ENCODE peak calls at places on chromosome 10, in five cellular contexts. E, O, M, P and H are unnamed samples.

GRCh38 chr10:91758303-91759146 is 39.7 kb upstream of the TNKS2 start:
- DNase-seq in E (peak), O (no peak), M (no peak), P (no peak), H (peak)

GRCh38 chr10:59317066-59317465 is 45.3 kb downstream of the FAM13C start:
- DNase-seq in E (no peak), O (no peak), M (no peak), P (no peak), H (no peak)

GRCh38 chr10:10361486-10361885 is 656.2 kb upstream of the CELF2 start:
- DNase-seq in E (no peak), O (peak), M (peak), P (no peak), H (no peak)

GRCh38 chr10:131786756-131787605 is 113.8 kb upstream of the PPP2R2D start:
- DNase-seq in E (no peak), O (peak), M (no peak), P (no peak), H (peak)

GRCh38 chr10:103512591-103513382 is 19.3 kb downstream of the NEURL1 start:
- DNase-seq in E (peak), O (peak), M (no peak), P (peak), H (no peak)

GRCh38 chr10:91924212-91925021 is 847 bp downstream of the BTAF1 start:
- DNase-seq in E (peak), O (no peak), M (no peak), P (no peak), H (no peak)

GRCh38 chr10:49524496-49524895 is 14.4 kb downstream of the ERCC6 start:
- DNase-seq in E (no peak), O (no peak), M (no peak), P (no peak), H (no peak)

GRCh38 chr10:15346440-15347141 is 24.5 kb downstream of the FAM171A1 start:
- DNase-seq in E (no peak), O (no peak), M (no peak), P (no peak), H (no peak)

GRCh38 chr10:89466599-89467035 is 52.2 kb downstream of the IFIT5 start:
- DNase-seq in E (peak), O (no peak), M (no peak), P (peak), H (no peak)

GRCh38 chr10:87818505-87819273 is 663 bp upstream of the ATAD1 start:
- DNase-seq in E (peak), O (peak), M (no peak), P (peak), H (peak)
- H2BK5ac ChIP-seq in E (no peak), O (no peak), M (peak), P (no peak), H (no peak)

GRCh38 chr10:73964743-73965142 is 33.2 kb upstream of the VCL start:
- DNase-seq in E (no peak), O (no peak), M (no peak), P (no peak), H (no peak)
- H2BK12ac ChIP-seq in E (peak), O (no peak), M (peak), P (no peak), H (no peak)

GRCh38 chr10:23419201-23419600 is 19.7 kb upstream of the OTUD1 start:
- DNase-seq in E (no peak), O (no peak), M (no peak), P (no peak), H (no peak)
- H2BK5ac ChIP-seq in E (no peak), O (peak), M (peak), P (no peak), H (no peak)

GRCh38 chr10:24149640-24150039 is 59.3 kb upstream of the KIAA1217 start:
- DNase-seq in E (no peak), O (no peak), M (no peak), P (no peak), H (no peak)

GRCh38 chr10:24153016-24153415 is 55.9 kb upstream of the KIAA1217 start:
- DNase-seq in E (peak), O (no peak), M (no peak), P (no peak), H (no peak)

GRCh38 chr10:24150853-24151252 is 58.1 kb upstream of the KIAA1217 start:
- DNase-seq in E (no peak), O (peak), M (no peak), P (no peak), H (no peak)

GRCh38 chr10:24156686-24157085 is 52.3 kb upstream of the KIAA1217 start:
- DNase-seq in E (no peak), O (no peak), M (no peak), P (no peak), H (no peak)

DNA sequence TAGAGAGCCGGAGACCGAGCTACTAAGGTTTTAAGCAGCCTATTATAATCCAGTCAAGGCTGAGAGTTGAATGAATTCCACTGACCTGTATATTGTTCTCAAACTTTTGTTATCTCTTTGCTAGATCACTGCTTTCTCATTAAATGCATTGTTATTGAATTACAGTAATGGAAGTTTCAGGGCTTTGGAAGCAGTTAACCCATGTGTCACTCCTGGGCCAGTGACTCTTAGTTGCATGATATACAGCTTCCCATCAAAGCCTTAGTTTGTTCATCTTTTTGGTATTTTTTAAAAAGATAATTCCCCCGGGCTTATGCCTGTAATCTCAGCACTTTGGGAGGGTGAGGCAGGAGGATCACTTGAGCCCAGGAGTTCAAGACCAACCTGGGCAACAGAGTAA is 55.4 kb upstream of the KIAA1217 start:
- DNase-seq in E (no peak), O (no peak), M (no peak), P (peak), H (no peak)
- H2BK12ac ChIP-seq in E (no peak), O (no peak), M (no peak), P (no peak), H (no peak)

GRCh38 chr10:3054183-3054815 is 13.0 kb upstream of the PFKP start:
- DNase-seq in E (peak), O (no peak), M (no peak), P (peak), H (no peak)

GRCh38 chr10:3053145-3053544 is 14.2 kb upstream of the PFKP start:
- DNase-seq in E (no peak), O (no peak), M (no peak), P (no peak), H (no peak)

GRCh38 chr10:3056280-3057037 is 10.9 kb upstream of the PFKP start:
- DNase-seq in E (peak), O (no peak), M (no peak), P (peak), H (no peak)

GRCh38 chr10:3051686-3052085 is 15.7 kb upstream of the PFKP start:
- DNase-seq in E (peak), O (no peak), M (no peak), P (no peak), H (no peak)

DNA sequence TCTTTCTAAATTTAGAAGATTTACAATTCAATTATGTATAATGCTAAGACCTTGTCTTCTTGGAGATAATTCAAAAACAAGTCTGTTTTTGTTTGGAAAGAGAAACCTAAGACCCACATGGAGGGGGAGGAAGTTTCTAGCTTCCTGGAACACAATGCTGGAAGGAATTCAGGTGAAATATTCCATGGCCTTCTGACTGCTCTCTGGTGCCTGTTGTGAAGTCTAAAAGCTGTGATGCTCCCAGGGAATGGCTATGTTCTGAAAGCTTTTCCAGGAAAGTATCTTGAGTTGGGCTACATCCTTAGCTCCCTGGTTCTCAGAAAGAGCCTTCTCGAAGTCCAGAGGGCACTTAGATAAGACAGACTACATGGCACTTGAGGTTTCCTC is 12.5 kb upstream of the PFKP start:
- DNase-seq in E (no peak), O (no peak), M (no peak), P (peak), H (no peak)
- H2BK5ac ChIP-seq in E (no peak), O (no peak), M (no peak), P (peak), H (no peak)

DNA sequence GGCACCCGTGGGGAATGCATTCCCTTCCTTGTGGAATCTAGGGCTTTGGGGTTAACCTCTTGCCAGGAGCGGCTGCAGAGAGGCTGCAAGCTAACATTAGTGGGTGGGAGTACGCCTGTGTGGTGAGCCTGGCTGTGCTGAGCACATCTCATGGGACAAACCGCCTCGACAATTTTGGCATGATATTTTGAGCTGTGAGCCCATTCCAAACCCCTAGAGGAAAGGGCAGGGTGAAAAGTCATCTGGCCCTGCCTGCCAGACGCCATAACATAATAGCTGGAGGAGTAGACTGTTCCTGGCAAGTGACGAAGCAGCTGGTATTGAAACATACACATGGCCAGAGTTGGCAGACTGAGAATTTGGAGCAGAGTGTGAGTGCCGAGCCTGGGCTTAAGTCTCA is 110.0 kb downstream of the TACC2 start:
- DNase-seq in E (no peak), O (no peak), M (no peak), P (no peak), H (no peak)
- H2BK12ac ChIP-seq in E (no peak), O (no peak), M (no peak), P (no peak), H (no peak)

DNA sequence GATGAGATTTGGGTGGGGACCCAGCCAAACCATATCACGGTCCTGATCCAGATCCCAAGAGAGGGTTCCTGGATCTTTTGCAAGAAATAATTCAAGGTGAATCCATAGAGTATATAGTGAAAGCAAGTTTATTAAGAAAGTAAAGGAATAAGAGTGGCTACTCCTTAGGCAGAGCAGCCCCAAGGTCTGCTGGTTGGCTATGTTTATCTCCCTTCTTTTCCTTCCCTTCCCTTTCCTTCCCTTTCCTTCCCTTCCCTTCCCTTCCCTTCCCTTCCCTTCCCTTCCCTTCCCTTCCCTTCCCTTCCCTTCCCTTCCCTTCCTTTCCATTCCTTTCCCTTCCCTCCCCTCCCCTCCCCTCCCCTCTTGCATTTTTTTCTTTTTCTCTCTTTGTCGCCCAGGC is 35.2 kb downstream of the OTUD1 start:
- DNase-seq in E (no peak), O (no peak), M (no peak), P (no peak), H (no peak)
- H2BK5ac ChIP-seq in E (no peak), O (no peak), M (no peak), P (no peak), H (no peak)

DNA sequence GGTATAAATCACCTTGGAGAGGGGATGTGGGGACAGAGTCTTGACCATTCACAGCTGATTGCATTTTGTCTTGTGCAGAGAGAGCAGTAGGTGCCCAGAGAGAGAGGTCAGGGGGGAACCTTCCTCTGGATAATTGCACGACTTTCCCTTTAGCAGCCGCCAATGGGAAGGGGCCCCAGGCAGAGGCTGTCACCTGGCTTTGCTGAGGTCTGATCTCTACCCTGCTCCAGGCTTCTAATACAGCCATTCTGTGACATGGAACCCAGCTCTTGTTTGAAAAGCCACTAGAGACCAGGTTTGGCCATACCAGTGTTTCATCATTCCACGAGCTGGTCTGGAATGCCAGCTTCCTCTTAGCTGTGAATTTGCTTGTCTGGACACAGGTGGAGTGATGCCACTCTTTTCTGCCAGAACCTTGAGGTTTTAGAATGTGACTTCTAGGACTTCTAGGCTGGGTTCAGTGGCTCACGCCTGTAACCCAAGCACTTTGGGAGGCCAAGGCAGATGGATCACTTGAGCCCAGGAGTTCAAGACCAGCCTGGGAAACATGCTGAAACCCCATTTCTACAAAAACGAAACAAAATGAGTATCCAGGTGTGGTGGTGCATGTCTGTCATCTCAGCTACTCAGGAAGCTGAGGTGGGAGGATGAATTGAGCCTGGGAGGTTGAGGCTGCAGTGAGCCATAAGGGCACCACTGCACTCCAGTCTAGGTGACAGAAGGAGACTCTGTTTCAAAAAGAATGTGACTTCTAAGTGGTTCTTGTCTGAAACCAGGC is 159.9 kb downstream of the CAMK1D start:
- DNase-seq in E (no peak), O (no peak), M (no peak), P (no peak), H (no peak)
- H2BK12ac ChIP-seq in E (no peak), O (no peak), M (no peak), P (no peak), H (no peak)